ENCODE peak calls at places on chromosome 10, in ten cellular contexts. S is adrenal gland, R is heart left ventricle, U is IMR-90, Z is endothelial cell of umbilical vein, H is uterus, V is gastrocnemius medialis, F is breast epithelium, M is ovary, N is esophagus squamous epithelium. K is an unnamed sample.

GRCh38 chr10:118013078-118013568 is 33.6 kb downstream of the RAB11FIP2 start:
- DNase-seq in H (no peak), U (no peak), V (no peak), M (no peak), N (no peak), S (no peak), R (no peak), F (no peak), Z (no peak), K (no peak)

GRCh38 chr10:95236068-95236903 is 42.2 kb downstream of the ACSM6 start:
- DNase-seq in M (no peak), S (no peak), V (no peak), H (no peak), N (no peak), R (no peak), F (no peak), Z (peak; percentile 42), U (peak; percentile 81), K (no peak)

GRCh38 chr10:119541459-119542356 is 811 bp downstream of the RGS10 start:
- DNase-seq in M (no peak), U (no peak), F (no peak), S (no peak), Z (no peak), N (no peak), R (peak; percentile 37), V (no peak), H (peak; percentile 32), K (no peak)

GRCh38 chr10:132449051-132449825 is 52.2 kb downstream of the PWWP2B start:
- DNase-seq in H (peak; percentile 81), S (peak; percentile 85), N (no peak), F (no peak), Z (no peak), M (peak; percentile 67), U (no peak), R (peak; percentile 24), V (peak; percentile 85), K (no peak)

GRCh38 chr10:34764347-34764991 is 50.6 kb downstream of the PARD3 start:
- DNase-seq in U (no peak), F (no peak), N (no peak), Z (no peak), M (no peak), H (no peak), S (no peak), V (no peak), R (no peak), K (no peak)

GRCh38 chr10:80555415-80555814 is 17.7 kb downstream of the SH2D4B start:
- DNase-seq in V (no peak), F (no peak), S (no peak), R (no peak), M (no peak), N (no peak), U (no peak), H (no peak), Z (no peak), K (no peak)

GRCh38 chr10:77983384-77984341 is 45.7 kb downstream of the POLR3A start:
- DNase-seq in F (no peak), U (peak; percentile 68), V (no peak), S (no peak), R (no peak), Z (peak; percentile 89), N (no peak), M (no peak), H (peak; percentile 9), K (no peak)

GRCh38 chr10:111872591-111872990 is 311.0 kb downstream of the GPAM start:
- DNase-seq in F (no peak), R (no peak), N (no peak), U (no peak), V (no peak), S (no peak), M (no peak), H (no peak), Z (no peak), K (no peak)

GRCh38 chr10:26881600-26882331 is 21.0 kb upstream of the ABI1 start:
- DNase-seq in V (no peak), S (no peak), M (no peak), R (no peak), H (no peak), N (no peak), Z (peak; percentile 65), F (no peak), U (peak; percentile 76), K (no peak)

GRCh38 chr10:13920031-13920430 is 333.3 kb downstream of the PRPF18 start:
- DNase-seq in Z (no peak), N (no peak), R (no peak), H (no peak), U (peak; percentile 10), M (no peak), S (no peak), V (no peak), F (no peak), K (no peak)

GRCh38 chr10:87864497-87865059 is 1.2 kb downstream of the PTEN start:
- DNase-seq in U (no peak), Z (peak; percentile 59), F (no peak), V (no peak), M (no peak), S (no peak), R (no peak), H (no peak), N (no peak), K (no peak)

GRCh38 chr10:87861566-87861952 is 1.8 kb downstream of the KLLN start:
- DNase-seq in R (peak; percentile 92), Z (peak; percentile 81), U (peak; percentile 89), S (peak; percentile 91), M (peak; percentile 78), F (peak; percentile 67), H (peak; percentile 87), N (no peak), V (peak; percentile 77), K (peak; percentile 86)

GRCh38 chr10:87862644-87863101 is 660 bp downstream of the KLLN start:
- DNase-seq in N (no peak), M (no peak), U (peak; percentile 57), V (no peak), R (no peak), Z (no peak), F (no peak), H (peak; percentile 20), S (no peak), K (no peak)

GRCh38 chr10:87861953-87862643 is 1.2 kb downstream of the KLLN start:
- DNase-seq in H (peak; percentile 97), Z (peak; percentile 93), S (peak; percentile 97), U (peak; percentile 98), F (peak; percentile 94), V (peak; percentile 96), R (peak; percentile 98), N (peak; percentile 92), M (peak; percentile 97), K (peak; percentile 97)

GRCh38 chr10:87863102-87863943 is at the start of the genes KLLN and PTEN:
- DNase-seq in U (peak; percentile 91), V (peak; percentile 85), S (peak; percentile 89), R (peak; percentile 93), F (peak; percentile 83), M (peak; percentile 89), N (peak; percentile 76), H (peak; percentile 87), Z (peak; percentile 89), K (peak; percentile 94)
- TF ChIP-seq POLR2A in U (peak; percentile 87), V (peak; percentile 85), S (peak; percentile 96), R (peak; percentile 82), F (peak; percentile 33), M (peak; percentile 68), N (peak; percentile 94), H (peak; percentile 91), Z (peak; percentile 67), K (peak; percentile 48)

GRCh38 chr10:116536810-116537209 is 8.9 kb upstream of the PNLIP start:
- DNase-seq in S (no peak), U (no peak), V (no peak), H (no peak), N (no peak), R (no peak), M (no peak), F (no peak), Z (no peak), K (no peak)
- H3K27ac ChIP-seq in S (no peak overlapping the region), U (no peak overlapping the region), V (no peak overlapping the region), H (no peak overlapping the region), N (no peak overlapping the region), R (no peak overlapping the region), M (no peak overlapping the region), F (no peak overlapping the region), Z (no peak overlapping the region), K (no peak overlapping the region)

GRCh38 chr10:14953452-14954000 is 370 bp downstream of the DCLRE1C start:
- DNase-seq in F (no peak), M (no peak), S (peak; percentile 54), V (peak; percentile 44), H (no peak), R (peak; percentile 61), Z (peak; percentile 62), U (peak; percentile 67), N (peak; percentile 60), K (peak; percentile 59)
- TF ChIP-seq POLR2A in F (no peak), M (no peak), S (no peak), V (no peak), H (no peak), R (no peak), Z (peak; percentile 2), U (no peak), N (no peak), K (no peak)

GRCh38 chr10:12839349-12839927 is 162.1 kb downstream of the CCDC3 start:
- DNase-seq in H (no peak), M (peak; percentile 41), U (no peak), V (no peak), S (no peak), Z (no peak), N (no peak), F (no peak), R (no peak), K (no peak)

GRCh38 chr10:12841426-12841825 is 160.1 kb downstream of the CCDC3 start:
- DNase-seq in Z (no peak), M (no peak), F (no peak), S (no peak), H (no peak), V (no peak), U (no peak), R (no peak), N (no peak), K (no peak)

GRCh38 chr10:12842310-12842709 is 159.2 kb downstream of the CCDC3 start:
- DNase-seq in H (no peak), V (no peak), R (no peak), U (no peak), Z (no peak), S (no peak), M (no peak), F (no peak), N (no peak), K (no peak)

GRCh38 chr10:12841826-12842225 is 159.7 kb downstream of the CCDC3 start:
- DNase-seq in Z (no peak), H (peak; percentile 41), F (no peak), M (no peak), V (no peak), N (no peak), U (no peak), S (peak; percentile 48), R (peak; percentile 39), K (no peak)

DNA sequence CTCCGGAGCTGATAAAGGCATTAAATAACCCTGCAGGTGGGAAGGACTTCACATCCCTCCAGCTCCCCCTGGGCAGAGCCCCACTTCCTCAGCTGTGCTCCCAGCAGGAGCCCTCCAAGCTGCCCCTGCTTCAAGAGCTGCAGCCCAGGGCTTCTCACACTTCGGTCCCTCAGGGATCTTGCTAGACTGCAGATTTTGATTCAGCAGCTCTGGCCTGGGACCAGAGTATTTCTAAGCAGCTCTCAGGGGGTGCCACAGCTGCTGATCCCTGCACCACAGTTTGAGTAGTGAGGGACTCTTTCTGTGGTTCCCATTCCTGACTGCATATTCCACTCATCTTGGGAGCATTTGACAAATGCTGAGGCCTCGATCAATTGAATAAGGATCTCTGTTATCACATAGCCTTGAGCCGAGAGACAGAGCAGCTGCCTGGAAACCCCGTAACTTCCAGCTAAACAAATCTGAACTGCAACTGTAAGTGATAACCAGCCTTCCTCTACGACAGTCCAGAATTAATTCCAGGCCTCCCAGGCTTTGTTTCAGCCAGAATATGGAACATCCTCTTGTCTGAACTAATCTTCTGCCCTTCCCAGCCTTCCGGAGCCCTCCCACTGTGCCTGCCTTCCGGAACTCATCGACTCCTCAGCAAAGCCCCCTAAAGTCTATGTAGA is 161.4 kb downstream of the CCDC3 start:
- DNase-seq in Z (no peak), V (no peak), R (no peak), N (no peak), M (no peak), S (no peak), H (no peak), F (no peak), U (no peak), K (no peak)
- H3K27ac ChIP-seq in Z (no peak overlapping the region), V (no peak overlapping the region), R (no peak overlapping the region), N (peak overlapping the region; percentile 48), M (peak overlapping the region; percentile 54), S (peak overlapping the region; percentile 47), H (peak overlapping the region; percentile 47), F (no peak overlapping the region), U (no peak overlapping the region), K (no peak overlapping the region)